ENCODE peak calls at places on chromosomes 13 and 19, in seven cellular contexts. J, K, U, B, X, I and M are unnamed samples.

GRCh38 chr19:41175825-41176734 is 16.9 kb upstream of the CYP2S1 start:
- DNase-seq in J (no peak), K (no peak), U (peak; percentile 80), B (peak; percentile 24), X (no peak), I (peak; percentile 90), M (peak; percentile 11)

GRCh38 chr13:28324181-28324789 is 170.6 kb downstream of the FLT1 start:
- DNase-seq in J (no peak), K (peak; percentile 22), U (peak; percentile 85), B (no peak), X (no peak), I (peak; percentile 81), M (peak; percentile 30)

GRCh38 chr19:48618916-48619691 is at the start of the genes RPL18 and SPHK2:
- DNase-seq in J (peak; percentile 92), K (peak; percentile 91), U (peak; percentile 98), B (peak; percentile 95), X (peak; percentile 99), I (peak; percentile 100), M (peak; percentile 95)

GRCh38 chr13:101204270-101205011 is 211.9 kb downstream of the NALCN start:
- DNase-seq in J (no peak), K (no peak), U (no peak), B (no peak), X (no peak), I (no peak), M (no peak)

GRCh38 chr19:54310543-54310942 is 2.4 kb downstream of the LILRA5 start:
- DNase-seq in J (no peak), K (no peak), U (no peak), B (no peak), X (no peak), I (no peak), M (no peak)

GRCh38 chr13:32538234-32538620 is 368 bp downstream of the N4BP2L2 start:
- DNase-seq in J (no peak), K (no peak), U (peak; percentile 66), B (no peak), X (peak; percentile 77), I (peak; percentile 52), M (no peak)

GRCh38 chr19:55384576-55385235 is 614 bp upstream of the TMEM238 start:
- DNase-seq in J (no peak), K (no peak), U (no peak), B (no peak), X (no peak), I (no peak), M (no peak)

GRCh38 chr13:104301216-104301975 is 1235.2 kb upstream of the SLC10A2 start:
- DNase-seq in J (no peak), K (no peak), U (no peak), B (no peak), X (no peak), I (no peak), M (no peak)

GRCh38 chr13:114143806-114144605 is 11.6 kb upstream of the RASA3 start:
- DNase-seq in J (no peak), K (no peak), U (no peak), B (no peak), X (peak; percentile 62), I (no peak), M (no peak)

GRCh38 chr13:26759907-26760834 is at the start of gene GPR12:
- DNase-seq in J (no peak), K (no peak), U (no peak), B (no peak), X (peak; percentile 70), I (peak; percentile 5), M (no peak)

GRCh38 chr13:30119476-30119875 is 187.9 kb downstream of the KATNAL1 start:
- DNase-seq in J (no peak), K (no peak), U (peak; percentile 83), B (no peak), X (no peak), I (peak; percentile 94), M (peak; percentile 26)

GRCh38 chr19:14554382-14554812 is 17.5 kb downstream of the NDUFB7 start:
- DNase-seq in J (no peak), K (no peak), U (no peak), B (no peak), X (no peak), I (no peak), M (no peak)

GRCh38 chr19:9917322-9917721 is 19.0 kb downstream of the OLFM2 start:
- DNase-seq in J (no peak), K (no peak), U (peak; percentile 73), B (no peak), X (no peak), I (peak; percentile 64), M (no peak)